ENCODE peak calls at places on chromosomes 13 and 19, in nine cellular contexts. O is CD8-positive, alpha-beta T cell; D is hepatocyte; P is IMR-90; S is heart left ventricle; F is left ventricle myocardium inferior; V is HepG2; J is fibroblast of lung; G is adrenal gland. W is an unnamed sample.

GRCh38 chr19:50333737-50334617 is 4.8 kb upstream of the KCNC3 start:
- DNase-seq in V (no peak), F (peak), G (peak), S (peak), J (no peak), O (peak), P (no peak), D (peak), W (peak)

GRCh38 chr19:54515156-54515555 is 12.5 kb downstream of the LAIR2 start:
- DNase-seq in F (no peak), P (no peak), G (no peak), V (no peak), S (no peak), J (no peak), D (no peak), O (no peak), W (no peak)

GRCh38 chr13:106173346-106173745 is 362.1 kb downstream of the EFNB2 start:
- DNase-seq in G (no peak), S (no peak), P (no peak), F (no peak), D (no peak), J (peak), V (no peak), O (no peak), W (no peak)

GRCh38 chr19:49422407-49423277 is 599 bp downstream of the PTH2 start:
- DNase-seq in S (peak), G (no peak), V (no peak), D (peak), J (peak), P (peak), F (peak), O (no peak), W (no peak)

GRCh38 chr19:8515317-8515716 is 1.4 kb upstream of the ZNF414 start:
- DNase-seq in D (no peak), S (no peak), J (no peak), P (no peak), F (no peak), V (no peak), G (no peak), O (peak), W (no peak)

GRCh38 chr13:31545616-31546015 is 193.7 kb upstream of the RXFP2 start:
- DNase-seq in S (no peak), G (no peak), V (no peak), O (no peak), P (no peak), J (peak), F (no peak), D (no peak), W (no peak)

GRCh38 chr13:71067164-71067815 is 799.7 kb downstream of the DACH1 start:
- DNase-seq in S (no peak), F (no peak), O (no peak), P (no peak), D (no peak), V (peak), G (no peak), J (no peak), W (no peak)

GRCh38 chr13:105702441-105702840 is 833.0 kb downstream of the EFNB2 start:
- DNase-seq in V (no peak), O (no peak), S (no peak), G (no peak), J (no peak), F (no peak), D (no peak), P (no peak), W (no peak)

GRCh38 chr19:18346091-18346490 is 5.7 kb downstream of the PGPEP1 start:
- DNase-seq in G (no peak), S (no peak), P (no peak), J (no peak), V (no peak), F (no peak), O (no peak), D (no peak), W (no peak)

GRCh38 chr13:23547000-23547590 is 23.1 kb upstream of the TNFRSF19 start:
- DNase-seq in D (peak), V (no peak), S (peak), O (no peak), P (peak), G (peak), J (peak), F (peak), W (no peak)

GRCh38 chr13:103188688-103189326 is 122.6 kb upstream of the SLC10A2 start:
- DNase-seq in O (no peak), D (peak), V (no peak), P (no peak), F (no peak), S (no peak), G (no peak), J (peak), W (no peak)

GRCh38 chr13:105543742-105544141 is 991.7 kb downstream of the EFNB2 start:
- DNase-seq in S (no peak), F (no peak), G (no peak), J (peak), D (no peak), P (no peak), O (no peak), V (no peak), W (no peak)

GRCh38 chr13:65260938-65261880 is 1968.9 kb downstream of the PCDH9 start:
- DNase-seq in D (no peak), O (no peak), V (no peak), J (no peak), P (no peak), F (no peak), G (no peak), S (no peak), W (no peak)

GRCh38 chr13:20703785-20704458 is 423 bp downstream of the IL17D start:
- DNase-seq in V (peak), O (peak), D (peak), S (peak), J (peak), F (peak), P (peak), G (peak), W (peak)

GRCh38 chr13:48050550-48050949 is 13.0 kb downstream of the NUDT15 start:
- DNase-seq in O (no peak), J (no peak), G (no peak), V (no peak), D (no peak), S (no peak), P (no peak), F (no peak), W (no peak)

GRCh38 chr19:38262585-38263268 is 1.6 kb upstream of the SPINT2 start:
- DNase-seq in O (no peak), V (no peak), S (no peak), P (no peak), F (no peak), D (peak), J (no peak), G (no peak), W (no peak)

GRCh38 chr13:77028202-77028601 is 1.2 kb upstream of the FBXL3 start:
- DNase-seq in S (peak), F (no peak), P (no peak), O (no peak), D (peak), G (no peak), V (no peak), J (peak), W (no peak)
- H3K4me3 ChIP-seq in S (peak), F (peak), P (no peak), O (no peak), D (no peak), G (peak), V (no peak), J (peak), W (peak)

GRCh38 chr13:21872795-21873194 is 201.9 kb downstream of the FGF9 start:
- DNase-seq in D (no peak), G (no peak), J (no peak), V (no peak), P (peak), F (no peak), O (no peak), S (no peak), W (no peak)
- H3K27ac ChIP-seq in D (no peak), G (no peak), J (no peak), V (no peak), P (peak), F (no peak), O (no peak), S (no peak), W (no peak)

DNA sequence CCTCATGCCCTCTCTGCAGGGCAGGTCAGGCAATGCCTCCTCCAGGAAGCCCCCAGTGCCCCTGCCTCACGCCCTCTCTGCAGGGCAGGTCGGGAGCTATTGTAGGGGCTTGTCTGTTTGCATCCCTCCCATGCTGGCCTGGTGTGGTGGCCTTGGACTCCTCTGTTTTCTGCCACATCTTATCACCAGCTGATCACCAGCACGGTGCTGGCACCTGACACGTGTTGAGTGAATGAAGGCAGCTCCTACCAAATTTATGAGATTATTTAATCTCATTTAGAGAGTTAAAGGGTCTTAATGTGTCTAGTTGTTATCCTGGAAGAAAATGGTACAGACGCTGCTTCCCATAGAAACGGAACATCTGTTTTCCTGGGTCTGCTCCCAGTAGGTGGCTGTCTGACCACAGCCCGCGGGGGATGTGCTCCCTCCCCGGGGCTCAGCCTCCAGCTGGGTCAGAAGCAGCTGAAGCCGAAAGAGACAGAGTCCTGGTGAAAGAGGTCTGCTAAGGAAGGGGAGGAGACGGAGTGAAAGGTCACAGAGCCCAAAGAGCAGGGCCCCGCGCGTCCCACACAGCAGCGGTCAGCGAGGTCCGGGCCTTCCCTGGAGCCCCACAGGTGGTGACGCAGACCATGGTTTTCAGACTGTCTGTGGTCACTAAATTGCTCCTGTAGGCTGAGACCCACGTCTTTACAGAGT is 51.7 kb upstream of the C13orf46 start:
- DNase-seq in G (no peak), F (no peak), O (no peak), D (no peak), V (no peak), P (peak), J (peak), S (no peak), W (no peak)
- TF ChIP-seq CTCF in G (no peak), F (no peak), O (no peak), D (peak), V (peak), P (peak), J (no peak), S (no peak), W (no peak)

GRCh38 chr19:2237869-2238153 is 1.2 kb downstream of the SF3A2 start:
- DNase-seq in O (no peak), D (no peak), J (no peak), V (no peak), F (no peak), P (no peak), S (no peak), G (no peak), W (no peak)
- H3K4me3 ChIP-seq in O (peak), D (no peak), J (peak), V (peak), F (peak), P (peak), S (peak), G (peak), W (peak)

DNA sequence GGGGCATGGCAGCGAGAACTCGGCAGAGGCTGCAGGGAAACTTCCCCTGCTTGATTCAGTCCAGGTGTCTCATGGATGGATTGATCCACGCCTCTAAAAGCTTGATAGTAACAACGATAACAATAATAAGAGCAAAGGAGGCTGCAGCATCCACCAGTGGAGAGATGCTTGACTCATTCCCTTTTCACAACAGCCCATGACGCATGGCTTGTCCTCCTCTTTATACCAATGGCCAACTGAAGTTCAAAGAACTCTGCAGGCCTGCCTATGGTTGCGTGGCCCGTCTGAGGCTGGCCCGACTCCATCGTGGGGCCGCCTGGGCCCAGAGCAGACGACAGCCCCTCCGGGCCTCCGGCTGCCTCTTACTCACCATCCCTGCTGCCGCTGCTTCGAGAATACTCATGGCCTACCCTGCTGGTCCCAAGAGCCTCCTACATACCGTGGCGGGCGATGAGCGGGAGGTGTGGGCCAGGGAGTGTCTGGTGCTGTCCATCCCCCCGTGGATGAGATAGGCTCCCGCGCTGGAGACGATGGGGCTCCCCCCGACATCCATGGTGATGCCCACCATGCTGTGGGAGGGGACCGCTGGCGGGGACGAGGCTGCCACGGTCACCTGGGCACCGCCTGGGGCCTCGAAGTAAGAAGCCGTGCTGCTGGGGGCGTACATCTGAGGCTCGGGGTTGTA is 61.7 kb upstream of the RANBP3 start:
- DNase-seq in D (no peak), S (no peak), P (no peak), O (peak), G (no peak), F (no peak), V (no peak), J (peak), W (no peak)
- H3K27ac ChIP-seq in D (no peak), S (no peak), P (no peak), O (no peak), G (no peak), F (no peak), V (no peak), J (no peak), W (no peak)

W was measured in dorsolateral prefrontal cortex.